ENCODE peak calls at places on chromosomes 1 and 21, in eight cellular contexts. B is cardiac muscle cell; S is aorta; X is neuronal stem cell; G is CD8-positive, alpha-beta memory T cell; C is neural progenitor cell; P is CD4-positive, alpha-beta memory T cell; E is stomach. Y is an unnamed sample.

GRCh38 chr21:36699546-36700294 is 805 bp downstream of the SIM2 start:
- DNase-seq in B (no peak), S (peak), X (no peak), G (no peak), C (peak), P (no peak), E (no peak), Y (peak)

GRCh38 chr1:162991444-162991843 is 77.7 kb upstream of the RGS4 start:
- DNase-seq in B (no peak), S (no peak), X (no peak), G (no peak), C (no peak), P (no peak), E (no peak), Y (no peak)

GRCh38 chr1:221672965-221673364 is 68.9 kb downstream of the DUSP10 start:
- DNase-seq in B (no peak), S (no peak), X (no peak), G (no peak), C (no peak), P (no peak), E (no peak), Y (no peak)

GRCh38 chr1:58926177-58926576 is 142.3 kb upstream of the JUN start:
- DNase-seq in B (no peak), S (no peak), X (no peak), G (no peak), C (no peak), P (no peak), E (no peak), Y (no peak)

GRCh38 chr1:8096105-8097011 is 70.2 kb upstream of the ERRFI1 start:
- DNase-seq in B (peak), S (no peak), X (no peak), G (no peak), C (no peak), P (no peak), E (no peak), Y (no peak)

GRCh38 chr1:28313710-28314510 is 14.9 kb upstream of the MED18 start:
- DNase-seq in B (peak), S (peak), X (no peak), G (no peak), C (no peak), P (no peak), E (peak), Y (no peak)

GRCh38 chr1:202101182-202101581 is 21.5 kb upstream of the GPR37L1 start:
- DNase-seq in B (no peak), S (no peak), X (no peak), G (no peak), C (no peak), P (no peak), E (peak), Y (no peak)

GRCh38 chr1:21368514-21369289 is 71.2 kb upstream of the NBPF3 start:
- DNase-seq in B (peak), S (peak), X (peak), G (peak), C (peak), P (peak), E (peak), Y (peak)

GRCh38 chr1:30413606-30414005 is 309.8 kb downstream of the MATN1 start:
- DNase-seq in B (no peak), S (no peak), X (no peak), G (no peak), C (no peak), P (no peak), E (peak), Y (no peak)

GRCh38 chr1:162192323-162192678 is 122.8 kb downstream of the NOS1AP start:
- DNase-seq in B (no peak), S (no peak), X (no peak), G (no peak), C (no peak), P (no peak), E (no peak), Y (no peak)

GRCh38 chr1:105678334-105678733 is 1378.1 kb upstream of the PRMT6 start:
- DNase-seq in B (no peak), S (no peak), X (no peak), G (no peak), C (no peak), P (no peak), E (no peak), Y (no peak)

GRCh38 chr1:205913451-205914204 is 29.6 kb downstream of the SLC26A9 start:
- DNase-seq in B (peak), S (peak), X (no peak), G (no peak), C (no peak), P (no peak), E (peak), Y (no peak)

GRCh38 chr1:192905049-192905448 is 96.2 kb downstream of the RGS2 start:
- DNase-seq in B (peak), S (no peak), X (no peak), G (no peak), C (no peak), P (no peak), E (no peak), Y (no peak)

GRCh38 chr1:99358771-99359170 is 94.5 kb downstream of the PLPPR4 start:
- DNase-seq in B (no peak), S (no peak), X (no peak), G (no peak), C (no peak), P (no peak), E (no peak), Y (no peak)

GRCh38 chr1:87933171-87933570 is 604.5 kb downstream of the LMO4 start:
- DNase-seq in B (no peak), S (no peak), X (no peak), G (no peak), C (no peak), P (no peak), E (no peak), Y (no peak)

GRCh38 chr1:1876335-1876935 is 14.5 kb downstream of the GNB1 start:
- DNase-seq in B (no peak), S (peak), X (no peak), G (no peak), C (no peak), P (no peak), E (no peak), Y (no peak)

GRCh38 chr1:25952851-25953401 is 44.9 kb downstream of the PAFAH2 start:
- DNase-seq in B (peak), S (no peak), X (no peak), G (no peak), C (no peak), P (no peak), E (no peak), Y (no peak)

GRCh38 chr1:79005945-79006344 is 585 bp downstream of the ADGRL4 start:
- DNase-seq in B (peak), S (no peak), X (no peak), G (no peak), C (peak), P (no peak), E (no peak), Y (no peak)

GRCh38 chr1:61287014-61287413 is 204.7 kb downstream of the NFIA start:
- DNase-seq in B (peak), S (no peak), X (no peak), G (no peak), C (no peak), P (no peak), E (no peak), Y (no peak)

DNA sequence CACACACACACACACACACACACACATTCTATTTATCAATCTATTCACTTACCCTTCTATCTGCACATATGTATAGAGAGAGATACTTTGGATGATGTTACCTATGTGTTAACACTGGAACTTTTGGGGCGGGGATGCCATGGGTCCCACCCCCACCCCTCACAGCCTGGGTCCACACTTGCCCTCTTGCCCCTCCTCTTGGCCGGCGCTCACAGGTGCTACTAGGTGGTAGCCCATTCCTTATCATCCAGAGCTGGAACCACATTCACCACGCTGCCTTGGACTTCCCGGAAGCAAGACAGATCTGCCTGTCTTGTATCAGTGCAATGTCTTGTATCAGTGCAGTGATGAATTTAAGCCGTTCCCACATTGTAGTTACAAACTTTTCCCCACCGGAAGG is 85.1 kb downstream of the LBR start:
- DNase-seq in B (no peak), S (no peak), X (no peak), G (no peak), C (no peak), P (no peak), E (no peak), Y (no peak)
- H3K4me3 ChIP-seq in B (no peak), S (no peak), X (no peak), G (no peak), C (no peak), P (no peak), E (no peak), Y (no peak)

GRCh38 chr21:43020771-43021170 is 46.4 kb downstream of the PKNOX1 start:
- DNase-seq in B (no peak), S (no peak), X (no peak), G (no peak), C (no peak), P (no peak), E (no peak), Y (no peak)

GRCh38 chr21:43021756-43022600 is 47.6 kb downstream of the PKNOX1 start:
- DNase-seq in B (no peak), S (no peak), X (no peak), G (no peak), C (no peak), P (no peak), E (no peak), Y (no peak)

GRCh38 chr21:43021191-43021590 is 46.8 kb downstream of the PKNOX1 start:
- DNase-seq in B (no peak), S (no peak), X (no peak), G (no peak), C (no peak), P (no peak), E (no peak), Y (no peak)

GRCh38 chr21:43024737-43025136 is 50.4 kb downstream of the PKNOX1 start:
- DNase-seq in B (no peak), S (no peak), X (no peak), G (no peak), C (no peak), P (no peak), E (no peak), Y (no peak)

GRCh38 chr21:43023175-43023574 is 48.8 kb downstream of the PKNOX1 start:
- DNase-seq in B (no peak), S (no peak), X (no peak), G (no peak), C (no peak), P (no peak), E (no peak), Y (no peak)
- H3K4me3 ChIP-seq in B (no peak), S (no peak), X (no peak), G (no peak), C (no peak), P (no peak), E (no peak), Y (no peak)

DNA sequence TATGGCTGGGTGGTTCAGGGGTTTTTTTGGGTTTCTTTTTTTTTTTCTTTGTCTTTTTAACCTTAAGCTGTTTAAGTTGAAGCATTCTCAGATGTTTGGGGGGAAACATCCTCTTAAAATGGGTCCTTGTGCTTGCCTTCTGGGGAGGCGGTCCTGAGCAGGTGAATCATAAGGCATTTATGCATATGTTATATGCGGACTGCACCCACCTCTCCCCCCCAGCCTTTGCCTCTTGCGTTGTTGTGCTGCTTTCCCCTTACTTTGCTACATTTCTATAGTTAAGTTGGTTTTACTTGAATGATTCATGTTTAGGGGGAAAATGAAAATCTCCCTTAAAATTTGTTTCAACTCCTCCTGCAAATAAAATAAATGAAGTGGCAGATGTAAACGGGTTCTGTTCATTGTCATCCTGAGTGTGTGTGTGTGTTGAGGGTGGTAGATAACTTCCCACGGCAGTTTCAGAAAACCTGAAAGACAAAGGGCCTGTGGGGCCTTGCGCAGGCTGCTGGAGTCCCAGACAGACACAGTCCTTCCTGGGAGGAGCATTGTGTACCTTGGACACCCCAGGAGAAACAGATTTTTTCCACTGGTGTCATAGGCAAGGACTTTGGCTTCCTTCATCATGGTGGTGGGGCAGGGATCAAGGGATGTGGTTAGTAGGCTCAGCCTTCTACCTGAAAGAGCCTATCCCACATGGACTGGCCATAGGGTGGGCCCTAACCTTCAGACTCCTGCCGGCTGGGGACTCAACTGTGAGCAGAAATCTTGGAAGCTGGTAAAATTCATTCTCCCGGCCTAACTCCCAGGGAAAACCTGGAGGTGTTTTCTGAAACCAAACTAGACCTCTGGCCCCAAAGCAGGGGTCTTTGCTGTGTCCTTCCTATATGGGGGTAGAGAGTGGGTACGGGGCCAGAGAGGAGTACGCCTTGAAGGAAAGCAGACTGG is 926 bp upstream of the SH3D21 start:
- DNase-seq in B (no peak), S (peak), X (no peak), G (no peak), C (no peak), P (no peak), E (no peak), Y (no peak)
- H3K4me3 ChIP-seq in B (no peak), S (no peak), X (no peak), G (no peak), C (peak), P (no peak), E (no peak), Y (no peak)

DNA sequence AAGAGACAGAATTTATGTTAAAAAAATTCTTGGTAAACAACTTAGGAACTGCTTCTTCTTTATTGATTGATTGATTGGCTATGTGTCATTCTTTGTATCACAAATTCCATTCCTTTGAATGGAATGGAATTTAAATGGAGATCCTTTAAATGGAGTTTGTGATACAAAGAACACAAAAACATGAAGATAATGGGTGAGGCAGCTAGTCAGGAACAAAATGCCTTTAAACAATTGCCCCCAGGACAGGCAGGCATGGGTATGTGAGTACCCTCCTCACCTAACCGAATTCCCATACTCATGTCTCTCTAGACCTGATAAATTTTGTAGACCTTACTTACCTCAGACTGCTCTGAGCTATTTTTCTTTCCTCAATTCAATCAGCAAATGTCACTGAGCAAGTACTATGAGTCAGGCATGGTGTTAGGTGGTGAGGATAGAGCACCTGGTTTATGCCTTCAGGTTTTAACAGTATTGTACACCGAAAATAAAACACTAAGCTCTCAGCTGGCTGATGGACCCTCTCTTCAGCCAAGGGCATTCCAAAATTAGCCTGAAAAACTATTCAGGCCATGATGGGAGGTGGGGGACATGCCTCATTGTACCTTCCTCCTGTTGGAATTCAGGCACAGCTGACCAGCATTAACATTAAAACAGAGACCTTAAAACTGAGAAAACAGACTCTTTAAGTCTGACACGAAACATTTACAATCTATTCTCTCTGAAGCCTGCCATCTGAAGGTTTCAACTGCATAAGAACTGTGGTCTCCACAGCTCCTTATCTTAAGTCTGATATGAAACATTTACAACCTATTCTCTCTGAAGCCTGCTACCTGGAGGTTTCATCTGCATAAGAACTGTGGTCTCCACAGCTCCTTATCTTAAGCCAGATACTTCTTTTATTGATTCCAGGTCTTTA is 58.9 kb downstream of the OLFML3 start:
- DNase-seq in B (no peak), S (no peak), X (no peak), G (no peak), C (peak), P (no peak), E (no peak), Y (peak)
- H3K4me3 ChIP-seq in B (no peak), S (no peak), X (no peak), G (no peak), C (no peak), P (no peak), E (no peak), Y (no peak)

GRCh38 chr1:6965914-6966241 is 180.6 kb downstream of the CAMTA1 start:
- DNase-seq in B (no peak), S (no peak), X (no peak), G (no peak), C (no peak), P (no peak), E (no peak), Y (no peak)

GRCh38 chr1:6962956-6963915 is 178.0 kb downstream of the CAMTA1 start:
- DNase-seq in B (no peak), S (peak), X (peak), G (peak), C (peak), P (peak), E (peak), Y (peak)

GRCh38 chr1:6966326-6966725 is 181.1 kb downstream of the CAMTA1 start:
- DNase-seq in B (no peak), S (no peak), X (no peak), G (no peak), C (no peak), P (no peak), E (no peak), Y (no peak)

GRCh38 chr1:6967431-6968079 is 182.3 kb downstream of the CAMTA1 start:
- DNase-seq in B (no peak), S (no peak), X (no peak), G (no peak), C (no peak), P (no peak), E (no peak), Y (no peak)

GRCh38 chr1:6965062-6965913 is 180.0 kb downstream of the CAMTA1 start:
- DNase-seq in B (no peak), S (no peak), X (no peak), G (no peak), C (no peak), P (no peak), E (no peak), Y (no peak)
- H3K4me3 ChIP-seq in B (no peak), S (no peak), X (no peak), G (no peak), C (no peak), P (no peak), E (no peak), Y (no peak)

DNA sequence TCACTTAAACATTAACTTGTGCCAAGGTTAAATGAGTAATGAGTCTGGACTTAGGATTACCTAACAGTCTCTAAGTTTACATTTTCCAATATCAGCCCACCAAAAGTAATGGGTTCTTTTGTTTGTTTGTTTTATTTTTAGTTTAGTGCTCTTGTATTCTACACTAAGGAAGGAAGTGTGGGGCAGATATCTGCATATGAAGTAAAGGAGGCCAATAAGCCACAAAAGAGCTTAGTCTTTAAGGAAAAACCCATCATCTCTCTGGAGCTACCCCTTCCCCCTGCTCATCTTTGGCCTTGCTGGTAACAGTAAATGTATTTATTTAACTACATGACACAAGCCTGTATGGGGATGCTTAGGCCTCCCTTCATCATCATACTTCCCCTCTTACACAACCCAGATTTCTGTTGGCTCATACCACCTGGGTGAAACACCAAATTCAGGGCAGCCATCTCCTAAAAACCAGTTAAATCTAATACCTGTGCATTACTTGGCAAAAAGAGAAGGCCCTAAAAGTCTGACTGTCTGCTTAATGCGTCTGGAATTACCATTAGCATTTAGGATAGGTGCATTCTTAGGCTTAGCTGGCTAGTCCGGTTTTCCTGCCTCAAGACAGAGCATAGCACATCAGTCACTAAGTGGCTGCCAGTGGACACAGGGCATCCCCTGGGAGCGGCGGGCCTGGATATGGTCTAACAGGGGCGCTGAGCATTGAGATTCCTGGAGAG is 96.8 kb upstream of the ADGRL2 start:
- DNase-seq in B (peak), S (no peak), X (no peak), G (no peak), C (peak), P (no peak), E (no peak), Y (no peak)
- H3K4me3 ChIP-seq in B (no peak), S (no peak), X (no peak), G (no peak), C (no peak), P (no peak), E (no peak), Y (no peak)

GRCh38 chr1:34165422-34165921 is 442 bp upstream of the CSMD2 start:
- DNase-seq in B (peak), S (no peak), X (no peak), G (no peak), C (peak), P (no peak), E (no peak), Y (no peak)

GRCh38 chr1:34166191-34167090 is 1.4 kb upstream of the CSMD2 start:
- DNase-seq in B (peak), S (no peak), X (peak), G (no peak), C (peak), P (no peak), E (no peak), Y (no peak)

GRCh38 chr1:34162852-34163766 is 1.9 kb downstream of the CSMD2 start:
- DNase-seq in B (peak), S (peak), X (peak), G (no peak), C (peak), P (no peak), E (peak), Y (peak)

GRCh38 chr1:34164510-34165381 is at the start of gene CSMD2:
- DNase-seq in B (peak), S (peak), X (peak), G (no peak), C (peak), P (no peak), E (no peak), Y (no peak)

GRCh38 chr1:34163792-34164509 is 1.1 kb downstream of the CSMD2 start:
- DNase-seq in B (peak), S (no peak), X (peak), G (no peak), C (peak), P (no peak), E (no peak), Y (no peak)
- H3K4me3 ChIP-seq in B (peak), S (peak), X (no peak), G (no peak), C (peak), P (no peak), E (peak), Y (no peak)

Y was measured in HAP-1.